ENCODE peak calls at places on chromosomes 11 and 22, in six cellular contexts. H is uterus, L is psoas muscle, J is stomach, I is BJ, O is GM10248. T is an unnamed sample.

GRCh38 chr22:48143856-48144255 is 1381.4 kb downstream of the TBC1D22A start:
- DNase-seq in L (no peak), H (no peak), O (no peak), I (no peak), J (no peak), T (no peak)

GRCh38 chr11:1307163-1307870 is 2.1 kb downstream of the TOLLIP start:
- DNase-seq in O (peak; percentile 29), J (no peak), L (no peak), H (no peak), I (no peak), T (no peak)

GRCh38 chr11:10407055-10407454 is 48.0 kb upstream of the AMPD3 start:
- DNase-seq in I (no peak), L (no peak), J (no peak), O (no peak), H (no peak), T (no peak)

GRCh38 chr22:23862103-23862502 is 4.4 kb downstream of the SLC2A11 start:
- DNase-seq in J (no peak), I (no peak), H (no peak), O (peak; percentile 63), L (no peak), T (no peak)

GRCh38 chr22:44351037-44351436 is 38.3 kb upstream of the SHISAL1 start:
- DNase-seq in I (no peak), H (no peak), L (no peak), J (no peak), O (no peak), T (no peak)

GRCh38 chr11:73139476-73140198 is 2.5 kb downstream of the FCHSD2 start:
- DNase-seq in I (no peak), O (no peak), L (no peak), J (no peak), H (no peak), T (no peak)

GRCh38 chr11:472816-473215 is 22.7 kb downstream of the PTDSS2 start:
- DNase-seq in J (no peak), L (peak; percentile 39), I (no peak), O (no peak), H (no peak), T (no peak)

GRCh38 chr11:128735935-128736610 is 42.2 kb downstream of the FLI1 start:
- DNase-seq in L (no peak), J (no peak), I (no peak), H (no peak), O (peak; percentile 59), T (no peak)

GRCh38 chr11:87463486-87464102 is 425.9 kb downstream of the TMEM135 start:
- DNase-seq in J (no peak), O (no peak), I (no peak), L (no peak), H (no peak), T (no peak)
- TF ChIP-seq CTCF in J (no peak), O (peak; percentile 22), I (peak; percentile 44), L (no peak), H (no peak), T (no peak)

DNA sequence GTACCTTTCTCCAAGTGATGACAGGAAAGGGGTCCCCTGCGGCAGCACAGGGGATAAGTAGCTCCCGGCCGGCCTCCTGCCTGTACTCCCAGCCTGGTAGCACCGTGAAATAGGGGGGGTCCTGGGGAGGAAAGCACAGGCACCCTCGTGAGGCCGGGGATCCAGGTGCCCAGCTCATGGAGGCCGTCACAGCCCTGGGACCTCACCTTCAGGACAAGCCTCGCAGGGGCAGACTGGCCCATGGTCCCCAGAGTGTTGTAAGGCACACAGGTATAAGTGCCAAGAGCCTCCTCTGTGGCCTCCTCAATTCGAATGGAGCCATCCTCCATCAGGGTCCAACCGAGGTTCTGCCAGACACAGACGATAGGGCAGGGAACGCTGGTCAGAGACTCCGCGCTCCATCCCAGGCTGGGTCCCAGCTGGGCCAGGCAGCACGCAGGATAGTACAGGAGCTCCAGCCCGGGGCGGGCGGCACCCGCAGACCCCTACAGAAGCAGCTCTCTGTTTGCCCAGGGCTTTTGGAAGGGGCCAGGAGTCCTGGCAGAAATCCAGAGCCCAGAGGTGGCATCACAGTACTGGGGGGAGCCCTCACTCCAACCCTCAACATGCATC is 25.2 kb downstream of the IGSF9B start:
- DNase-seq in I (no peak), J (no peak), O (no peak), L (no peak), H (no peak), T (no peak)
- TF ChIP-seq CTCF in I (no peak), J (no peak), O (no peak), L (no peak), H (no peak), T (no peak)

GRCh38 chr11:50073113-50074105 is 40.7 kb downstream of the OR4C45 start:
- DNase-seq in J (no peak), L (no peak), H (no peak), O (no peak), I (no peak), T (no peak)
- TF ChIP-seq CTCF in J (no peak), L (no peak), H (no peak), O (no peak), I (no peak), T (no peak)

DNA sequence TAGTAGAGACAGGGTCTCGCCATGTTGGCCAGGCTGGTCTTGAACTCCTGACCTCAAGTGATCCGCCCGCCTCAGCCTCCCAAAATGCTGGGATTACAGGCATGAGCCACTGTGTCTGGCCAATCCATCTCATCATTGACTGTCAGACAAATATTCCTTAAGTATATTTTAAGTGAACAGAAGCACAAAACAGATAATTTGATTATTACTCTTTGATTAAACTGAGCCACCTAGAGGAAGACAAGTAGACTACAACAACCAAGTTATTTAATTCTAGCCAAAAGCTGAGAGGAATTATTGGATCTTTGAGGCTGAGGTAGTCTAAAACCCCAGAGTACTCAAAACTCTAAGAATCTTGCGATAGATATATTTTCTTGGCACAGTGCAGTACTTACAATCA is 1.2 kb downstream of the ACRV1 start:
- DNase-seq in O (no peak), I (no peak), J (no peak), L (no peak), H (no peak), T (no peak)
- TF ChIP-seq CTCF in O (no peak), I (peak; percentile 25), J (no peak), L (no peak), H (no peak), T (no peak)

GRCh38 chr11:65539401-65540289 is 14.8 kb downstream of the SCYL1 start:
- DNase-seq in O (peak; percentile 85), H (peak; percentile 42), J (peak; percentile 83), L (no peak), I (no peak), T (no peak)

GRCh38 chr11:65540290-65541092 is 15.6 kb downstream of the SCYL1 start:
- DNase-seq in L (peak; percentile 95), H (peak; percentile 92), J (peak; percentile 95), O (peak; percentile 98), I (peak; percentile 37), T (peak; percentile 87)

GRCh38 chr11:65537620-65538231 is 12.8 kb downstream of the SCYL1 start:
- DNase-seq in J (no peak), I (no peak), H (no peak), L (no peak), O (no peak), T (no peak)

GRCh38 chr11:65538232-65538914 is 13.5 kb downstream of the SCYL1 start:
- DNase-seq in J (no peak), L (no peak), H (no peak), I (no peak), O (no peak), T (no peak)

GRCh38 chr11:65538915-65539374 is 14.1 kb downstream of the SCYL1 start:
- DNase-seq in O (no peak), J (no peak), I (no peak), L (no peak), H (no peak), T (no peak)
- TF ChIP-seq CTCF in O (no peak), J (no peak), I (no peak), L (no peak), H (no peak), T (no peak)

GRCh38 chr11:104320956-104321355 is 157.0 kb upstream of the PDGFD start:
- DNase-seq in O (no peak), J (no peak), I (no peak), H (no peak), L (no peak), T (no peak)
- TF ChIP-seq CTCF in O (no peak), J (no peak), I (no peak), H (no peak), L (no peak), T (no peak)

DNA sequence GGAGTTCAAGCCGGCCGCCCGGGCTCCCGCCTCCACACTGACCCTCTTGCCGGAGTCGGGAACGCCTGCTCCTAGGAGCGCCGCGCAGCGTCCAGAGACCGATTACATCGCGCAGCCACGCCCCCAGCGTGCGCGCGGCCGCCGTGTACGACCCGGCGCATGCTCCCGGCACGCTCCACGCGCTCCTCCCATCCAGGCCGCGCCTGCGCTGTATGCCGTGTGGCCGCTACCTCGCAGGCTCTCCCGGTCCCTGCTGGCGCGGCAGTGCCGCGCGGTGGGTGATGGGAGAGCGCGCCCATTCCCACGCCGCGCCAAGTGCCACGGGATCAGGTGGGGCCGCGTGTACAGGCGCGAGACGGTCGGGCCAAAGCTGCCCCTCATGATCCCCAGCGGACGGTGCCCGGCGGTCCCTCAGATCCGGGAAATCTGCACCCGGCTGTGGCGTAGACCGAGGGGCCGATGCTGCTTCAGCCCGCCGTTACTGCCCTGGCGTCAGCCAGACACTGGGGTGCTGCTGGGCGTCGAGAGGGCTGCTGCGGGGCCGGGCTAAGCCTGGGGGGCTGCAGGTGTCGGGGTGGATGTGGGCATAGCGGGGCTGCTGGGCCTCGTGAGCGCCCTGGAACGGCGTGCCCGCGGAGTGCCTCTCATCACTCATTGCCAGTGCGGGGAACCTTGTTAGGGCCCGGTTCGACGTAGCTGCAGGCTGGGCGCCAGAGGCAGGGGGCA is at the start of the genes GNB1L and RTL10:
- DNase-seq in I (peak; percentile 80), H (peak; percentile 95), O (peak; percentile 98), L (peak; percentile 99), J (peak; percentile 99), T (peak; percentile 93)
- TF ChIP-seq CTCF in I (peak; percentile 15), H (peak; percentile 48), O (peak; percentile 34), L (no peak), J (no peak), T (peak; percentile 42)

GRCh38 chr11:91433284-91434010 is 791.2 kb upstream of the FAT3 start:
- DNase-seq in L (no peak), O (no peak), H (no peak), I (no peak), J (no peak), T (no peak)

DNA sequence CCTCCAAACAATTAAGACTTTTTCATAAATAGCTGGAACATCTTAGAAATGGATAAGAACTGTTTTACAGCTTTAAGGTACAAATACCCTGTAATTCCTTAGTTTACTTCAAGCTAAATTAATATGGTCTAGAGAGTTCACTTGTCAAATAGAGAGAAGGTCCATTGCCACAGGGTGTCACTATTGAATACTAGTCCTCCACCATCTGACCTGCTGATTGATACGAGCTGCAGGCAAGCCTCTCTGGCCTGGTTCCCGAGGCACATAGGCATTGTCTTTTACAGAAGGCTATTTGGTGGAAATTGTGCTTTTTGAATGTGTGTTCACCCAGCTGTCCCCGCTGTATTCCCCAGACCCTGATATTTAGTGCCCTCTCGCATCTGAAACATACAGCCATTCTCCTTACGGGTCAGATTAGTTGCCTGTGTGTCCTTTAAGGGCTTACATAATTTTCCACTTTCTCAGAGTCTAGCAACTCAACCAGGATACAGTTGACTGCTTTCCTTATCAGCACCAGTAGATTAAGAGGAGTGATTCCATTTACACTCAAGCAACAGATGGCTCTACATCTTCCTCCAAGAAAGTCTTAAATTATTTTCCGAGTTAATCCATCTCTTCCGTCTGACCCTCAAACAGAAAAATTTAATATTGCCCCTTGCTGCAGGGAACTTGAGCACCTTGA is 788.8 kb upstream of the FAT3 start:
- DNase-seq in H (no peak), L (no peak), I (no peak), J (peak; percentile 27), O (no peak), T (no peak)
- TF ChIP-seq CTCF in H (no peak), L (no peak), I (no peak), J (no peak), O (no peak), T (no peak)

T was measured in tibial nerve.